ENCODE peak calls at places on chromosomes 5 and 9, in five cellular contexts. F is activated CD4-positive, alpha-beta T cell treated with anti-CD3 and anti-CD28 coated beads for 24 hours; M is CD8-positive, alpha-beta memory T cell; W is cardiac muscle cell; B is stimulated activated CD4-positive, alpha-beta T cell treated with anti-CD3 and anti-CD28 coated beads, TNF-alpha, amount 100 ng/mL, for 48 hours. I is an unnamed sample.

GRCh38 chr9:19441730-19442129 is 32.9 kb downstream of the ACER2 start:
- DNase-seq in F (no peak), M (no peak), B (no peak), W (no peak), I (no peak)

GRCh38 chr9:93525476-93525875 is 50.9 kb upstream of the PHF2 start:
- DNase-seq in F (no peak), B (no peak), M (no peak), W (peak), I (no peak)

GRCh38 chr9:30575218-30575617 is 1809.2 kb upstream of the ACO1 start:
- DNase-seq in W (no peak), B (no peak), F (no peak), M (no peak), I (no peak)

GRCh38 chr9:800561-800960 is 40.9 kb upstream of the DMRT1 start:
- DNase-seq in B (no peak), M (no peak), W (peak), F (no peak), I (no peak)

GRCh38 chr5:107889387-107889786 is 218.7 kb upstream of the EFNA5 start:
- DNase-seq in M (no peak), W (no peak), B (no peak), F (no peak), I (no peak)

GRCh38 chr5:173328896-173329369 is 719 bp upstream of the STC2 start:
- DNase-seq in F (no peak), W (peak), M (no peak), B (no peak), I (peak)

GRCh38 chr9:88313364-88314220 is 74.7 kb upstream of the SPIN1 start:
- DNase-seq in M (no peak), F (peak), W (no peak), B (peak), I (no peak)

GRCh38 chr5:123945548-123945947 is 433.6 kb downstream of the CSNK1G3 start:
- DNase-seq in F (no peak), B (no peak), M (no peak), W (no peak), I (no peak)

GRCh38 chr5:80369521-80369920 is 38.3 kb upstream of the ZFYVE16 start:
- DNase-seq in W (no peak), F (no peak), B (no peak), M (no peak), I (no peak)

GRCh38 chr5:174172104-174172965 is 126.8 kb downstream of the NSG2 start:
- DNase-seq in M (no peak), F (no peak), B (no peak), W (no peak), I (no peak)

GRCh38 chr9:90854637-90855036 is 53.0 kb downstream of the SYK start:
- DNase-seq in M (no peak), W (no peak), F (no peak), B (no peak), I (no peak)

GRCh38 chr5:73119492-73120157 is 750 bp upstream of the TMEM171 start:
- DNase-seq in F (no peak), M (no peak), W (peak), B (no peak), I (no peak)

GRCh38 chr9:94612071-94612470 is 18.4 kb upstream of the FBP2 start:
- DNase-seq in M (no peak), F (no peak), B (no peak), W (no peak), I (no peak)

GRCh38 chr5:140298183-140298601 is 4.7 kb downstream of the PFDN1 start:
- DNase-seq in F (no peak), B (no peak), W (peak), M (no peak), I (no peak)

GRCh38 chr5:143061161-143061945 is 291.2 kb downstream of the ARHGAP26 start:
- DNase-seq in F (no peak), B (no peak), M (no peak), W (peak), I (no peak)

GRCh38 chr9:98552306-98552705 is 156.4 kb downstream of the GABBR2 start:
- DNase-seq in F (no peak), B (no peak), M (no peak), W (no peak), I (no peak)

GRCh38 chr5:22899341-22899740 is 46.2 kb upstream of the CDH12 start:
- DNase-seq in B (no peak), W (no peak), M (no peak), F (no peak), I (no peak)